ENCODE peak calls at places on chromosomes 12 and 14, in nine cellular contexts. X is psoas muscle; E is pancreas; U is tibial artery; N is effector memory CD4-positive, alpha-beta T cell; K is CD8-positive, alpha-beta memory T cell; D is prostate gland; C is ovary; R is right atrium auricular region. F is an unnamed sample. For H3K4me1 and H3K27me3, the result is how much of the 10 kb centered on the place peaks cover.

GRCh38 chr12:9135903-9136310 is 20.2 kb upstream of the A2M start:
- DNase-seq in X (no peak), E (no peak), U (no peak), N (no peak), K (no peak), D (no peak), C (no peak), R (no peak), F (no peak)

GRCh38 chr12:68460236-68460635 is 128.1 kb upstream of the MDM1 start:
- DNase-seq in X (no peak), E (no peak), U (no peak), N (no peak), K (no peak), D (no peak), C (no peak), R (no peak), F (no peak)

GRCh38 chr14:106842687-106843086 is 1316.3 kb downstream of the TMEM121 start:
- DNase-seq in X (no peak), E (peak), U (no peak), N (no peak), K (no peak), D (no peak), C (peak), R (no peak), F (no peak)

GRCh38 chr12:124509676-124510300 is 57.6 kb downstream of the NCOR2 start:
- DNase-seq in X (peak), E (no peak), U (peak), N (no peak), K (no peak), D (peak), C (peak), R (peak), F (peak)

GRCh38 chr14:25349269-25349668 is 299.3 kb upstream of the STXBP6 start:
- DNase-seq in X (no peak), E (no peak), U (no peak), N (no peak), K (no peak), D (no peak), C (peak), R (no peak), F (no peak)

GRCh38 chr12:102009796-102010195 is 52.0 kb downstream of the WASHC3 start:
- DNase-seq in X (no peak), E (no peak), U (no peak), N (no peak), K (no peak), D (no peak), C (no peak), R (no peak), F (no peak)

GRCh38 chr14:89409961-89410360 is 7.1 kb downstream of the FOXN3 start:
- DNase-seq in X (no peak), E (no peak), U (no peak), N (no peak), K (no peak), D (no peak), C (no peak), R (no peak), F (no peak)

GRCh38 chr12:74076918-74077317 is 460.7 kb upstream of the ATXN7L3B start:
- DNase-seq in X (no peak), E (no peak), U (no peak), N (no peak), K (no peak), D (no peak), C (no peak), R (no peak), F (no peak)

GRCh38 chr12:100190013-100190394 is 10.6 kb upstream of the ACTR6 start:
- DNase-seq in X (no peak), E (no peak), U (no peak), N (no peak), K (no peak), D (no peak), C (no peak), R (peak), F (no peak)

GRCh38 chr12:26135010-26135420 is 10.2 kb upstream of the BHLHE41 start:
- DNase-seq in X (no peak), E (no peak), U (peak), N (no peak), K (no peak), D (peak), C (peak), R (no peak), F (no peak)

GRCh38 chr14:70955543-70956480 is 48.6 kb downstream of the PCNX1 start:
- DNase-seq in X (no peak), E (no peak), U (no peak), N (peak), K (peak), D (no peak), C (no peak), R (no peak), F (no peak)

GRCh38 chr12:92070864-92071445 is 74.7 kb downstream of the BTG1 start:
- DNase-seq in X (no peak), E (no peak), U (no peak), N (no peak), K (no peak), D (no peak), C (no peak), R (no peak), F (no peak)

GRCh38 chr14:63642656-63643382 is 1.1 kb upstream of the WDR89 start:
- DNase-seq in X (no peak), E (no peak), U (no peak), N (no peak), K (no peak), D (no peak), C (no peak), R (no peak), F (no peak)

GRCh38 chr12:53965251-53966069 is 7.5 kb upstream of the HOXC11 start:
- DNase-seq in X (peak), E (no peak), U (peak), N (no peak), K (no peak), D (no peak), C (no peak), R (no peak), F (no peak)

GRCh38 chr12:51976376-51977160 is 25.1 kb downstream of the ACVR1B start:
- DNase-seq in X (no peak), E (no peak), U (no peak), N (no peak), K (no peak), D (no peak), C (no peak), R (no peak), F (no peak)
- H3K27ac ChIP-seq in X (no peak), E (peak), U (no peak), N (no peak), K (no peak), D (no peak), C (no peak), R (no peak), F (no peak)

DNA sequence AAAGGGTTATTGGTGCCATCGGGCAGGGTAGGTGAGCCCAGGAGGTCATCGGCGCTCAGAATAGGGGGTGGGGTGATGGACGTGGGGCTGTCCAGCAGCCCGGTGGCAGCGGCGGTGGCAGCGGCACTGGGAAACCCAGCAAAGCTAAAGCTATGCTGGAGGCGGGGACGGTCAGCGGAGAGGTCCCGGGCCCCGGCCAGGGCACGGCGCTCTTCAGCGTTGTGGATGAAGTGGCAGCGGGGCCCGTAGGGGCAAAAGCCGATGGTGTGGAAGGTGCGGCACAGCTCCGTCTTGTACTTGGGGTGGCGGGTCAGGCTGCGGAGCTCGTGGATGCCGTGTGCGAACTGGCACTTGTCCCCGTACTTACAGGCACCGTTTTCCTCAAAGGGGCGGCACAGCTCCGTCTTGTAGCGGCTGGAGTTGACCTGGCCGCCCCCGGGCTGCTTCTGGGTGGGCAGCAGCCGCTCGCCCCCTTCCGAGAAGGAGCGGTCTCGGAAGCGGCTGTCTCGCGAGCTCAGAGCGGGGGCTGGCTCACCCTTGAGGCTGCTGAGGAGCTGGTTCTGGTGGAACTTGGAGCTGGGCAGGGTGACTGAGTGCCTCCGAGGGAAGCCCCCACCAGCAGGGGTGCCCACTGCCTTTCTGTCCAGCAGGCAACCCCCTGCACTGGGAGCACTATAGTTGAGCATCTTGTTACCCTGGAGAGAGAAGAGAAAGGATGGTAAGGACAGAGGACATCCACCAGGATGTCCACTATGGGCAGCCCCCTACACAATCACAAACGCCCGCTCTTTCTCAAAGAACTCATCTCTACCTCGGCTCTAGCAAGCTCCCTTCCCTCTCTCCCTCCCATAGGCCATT is 2.8 kb downstream of the ZFP36L1 start:
- DNase-seq in X (peak), E (peak), U (peak), N (no peak), K (no peak), D (no peak), C (peak), R (peak), F (peak)
- H3K4me1 ChIP-seq in X (under half), E (under half), U (under half), N (half or more), K (under half), D (under half), C (under half), R (under half), F (under half)

GRCh38 chr12:39440781-39441180 is 2.1 kb downstream of the KIF21A start:
- DNase-seq in X (no peak), E (no peak), U (no peak), N (no peak), K (no peak), D (no peak), C (no peak), R (no peak), F (no peak)

GRCh38 chr12:39443704-39444234 is 849 bp upstream of the KIF21A start:
- DNase-seq in X (no peak), E (no peak), U (no peak), N (no peak), K (no peak), D (no peak), C (no peak), R (no peak), F (no peak)

GRCh38 chr12:39441189-39441962 is 1.5 kb downstream of the KIF21A start:
- DNase-seq in X (no peak), E (no peak), U (no peak), N (no peak), K (no peak), D (no peak), C (no peak), R (no peak), F (no peak)

GRCh38 chr12:39442895-39443703 is at the start of gene KIF21A:
- DNase-seq in X (peak), E (peak), U (peak), N (peak), K (peak), D (peak), C (peak), R (peak), F (peak)

GRCh38 chr12:39441963-39442894 is 691 bp downstream of the KIF21A start:
- DNase-seq in X (peak), E (peak), U (peak), N (peak), K (peak), D (peak), C (peak), R (peak), F (no peak)
- H3K27me3 ChIP-seq in X (under half), E (under half), U (under half), N (under half), K (under half), D (under half), C (under half), R (under half), F (under half)

DNA sequence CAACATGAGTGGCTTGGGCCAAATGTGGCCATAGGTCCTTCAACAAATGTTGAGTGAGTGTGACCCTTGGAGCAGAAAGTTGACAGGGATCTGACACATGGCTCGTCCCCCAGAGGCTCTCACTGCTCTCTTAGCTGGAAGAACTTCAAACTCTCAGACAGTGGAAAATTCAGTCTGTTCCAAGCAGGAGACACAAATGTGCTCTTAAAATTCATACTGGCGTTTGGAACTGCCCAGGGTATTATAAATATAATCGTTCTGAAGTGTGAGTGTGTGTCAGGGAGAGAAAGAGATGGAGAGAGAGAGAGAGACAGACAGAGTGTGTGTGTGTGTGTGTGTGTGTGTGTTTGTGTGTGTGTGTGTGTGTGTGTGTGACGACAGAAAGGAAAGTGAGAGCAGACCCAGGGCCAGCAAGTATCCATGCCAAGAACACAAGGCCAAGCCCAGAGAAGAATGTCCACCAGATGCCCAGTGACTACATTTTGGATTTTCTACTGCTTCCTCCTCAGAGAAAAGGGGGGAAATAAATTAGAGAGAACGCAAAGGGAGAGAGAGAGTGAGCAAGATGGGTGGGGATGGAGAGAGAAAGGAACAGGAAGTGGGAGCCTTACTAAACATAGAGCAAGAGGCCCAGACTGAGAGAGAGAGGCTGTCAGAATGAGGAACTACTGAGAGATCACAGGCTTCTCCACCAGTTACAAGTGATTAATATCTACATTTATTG is 193.6 kb upstream of the NUDT4 start:
- DNase-seq in X (peak), E (no peak), U (peak), N (no peak), K (no peak), D (no peak), C (peak), R (no peak), F (no peak)
- H3K27ac ChIP-seq in X (peak), E (no peak), U (peak), N (no peak), K (no peak), D (peak), C (peak), R (peak), F (no peak)

GRCh38 chr12:46494424-46494823 is 121.9 kb upstream of the SLC38A2 start:
- DNase-seq in X (no peak), E (no peak), U (no peak), N (no peak), K (no peak), D (no peak), C (no peak), R (no peak), F (no peak)
- H3K4me1 ChIP-seq in X (under half), E (under half), U (under half), N (under half), K (under half), D (under half), C (under half), R (half or more), F (under half)

DNA sequence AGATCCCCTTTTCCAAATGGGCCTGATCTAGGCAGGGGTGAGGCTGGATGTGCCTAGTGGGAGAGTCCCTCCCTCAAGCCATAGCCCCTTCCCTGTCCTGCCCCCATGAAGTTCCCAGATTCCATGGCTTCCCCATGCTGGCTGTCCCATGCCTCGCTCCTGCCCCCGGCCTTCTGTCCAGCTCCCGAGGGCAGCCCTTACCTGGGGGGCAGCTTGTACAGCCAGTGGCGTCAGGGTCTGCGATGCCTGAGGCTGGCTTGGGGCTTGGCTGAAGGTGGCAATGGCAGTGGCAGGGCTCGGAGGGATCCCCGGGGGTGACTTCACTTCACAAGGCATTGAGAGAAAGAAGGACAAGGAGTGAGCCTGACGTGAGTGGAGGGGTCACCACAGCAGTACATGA is 18.3 kb downstream of the POU6F1 start:
- DNase-seq in X (no peak), E (no peak), U (no peak), N (no peak), K (no peak), D (no peak), C (no peak), R (no peak), F (no peak)
- H3K27me3 ChIP-seq in X (under half), E (under half), U (under half), N (under half), K (under half), D (under half), C (under half), R (under half), F (under half)

GRCh38 chr12:58513866-58514265 is 406.4 kb downstream of the LRIG3 start:
- DNase-seq in X (no peak), E (no peak), U (no peak), N (no peak), K (no peak), D (no peak), C (no peak), R (no peak), F (no peak)
- H3K27ac ChIP-seq in X (no peak), E (no peak), U (no peak), N (no peak), K (no peak), D (no peak), C (no peak), R (no peak), F (no peak)

GRCh38 chr14:91139776-91140175 is 25.9 kb downstream of the DGLUCY start:
- DNase-seq in X (no peak), E (no peak), U (no peak), N (no peak), K (no peak), D (no peak), C (no peak), R (no peak), F (no peak)
- H3K4me1 ChIP-seq in X (under half), E (under half), U (under half), N (under half), K (under half), D (under half), C (under half), R (under half), F (under half)

F was measured in foreskin keratinocyte.